ENCODE peak calls at places on chromosomes 4 and X, in five cellular contexts. H is CD8-positive, alpha-beta memory T cell; W is CD4-positive, CD25-positive, alpha-beta regulatory T cell; G is HCEC 1CT; S is tibial artery. X is an unnamed sample.

GRCh38 chr4:151573945-151574344 is 165.0 kb downstream of the FHIP1A start:
- DNase-seq in H (no peak), W (no peak), G (peak; percentile 28), S (no peak), X (no peak)

GRCh38 chr4:46450556-46450955 is 60.6 kb upstream of the GABRA2 start:
- DNase-seq in H (no peak), W (no peak), G (no peak), S (no peak), X (no peak)

GRCh38 chrX:14228611-14229010 is 198.9 kb upstream of the GEMIN8 start:
- DNase-seq in H (no peak), W (no peak), G (no peak), S (no peak), X (no peak)

GRCh38 chr4:68963389-68963788 is 11.8 kb upstream of the UGT2A3 start:
- DNase-seq in H (no peak), W (no peak), G (no peak), S (no peak), X (no peak)

GRCh38 chr4:186137193-186137792 is 32.8 kb downstream of the FAM149A start:
- DNase-seq in H (no peak), W (no peak), G (peak; percentile 1), S (no peak), X (no peak)

GRCh38 chr4:176845636-176846035 is 52.9 kb upstream of the VEGFC start:
- DNase-seq in H (no peak), W (no peak), G (peak; percentile 42), S (no peak), X (no peak)

GRCh38 chr4:30005995-30006394 is 714.2 kb upstream of the PCDH7 start:
- DNase-seq in H (no peak), W (no peak), G (no peak), S (no peak), X (no peak)

GRCh38 chr4:114249561-114250356 is 270.3 kb upstream of the ARSJ start:
- DNase-seq in H (no peak), W (no peak), G (no peak), S (no peak), X (no peak)

GRCh38 chr4:65592089-65592488 is 78.2 kb downstream of the EPHA5 start:
- DNase-seq in H (no peak), W (no peak), G (no peak), S (no peak), X (no peak)

GRCh38 chrX:148448686-148449085 is 51.7 kb upstream of the AFF2 start:
- DNase-seq in H (no peak), W (no peak), G (no peak), S (no peak), X (no peak)

GRCh38 chrX:3743821-3744439 is 30.5 kb upstream of the PRKX start:
- DNase-seq in H (peak; percentile 62), W (peak; percentile 79), G (no peak), S (no peak), X (no peak)

GRCh38 chr4:163895369-163896005 is 401.0 kb downstream of the TMA16 start:
- DNase-seq in H (peak; percentile 38), W (peak; percentile 19), G (no peak), S (no peak), X (no peak)

GRCh38 chr4:145061325-145061920 is 36.6 kb downstream of the ANAPC10 start:
- DNase-seq in H (peak; percentile 26), W (peak; percentile 53), G (peak; percentile 49), S (no peak), X (no peak)

GRCh38 chr4:7186081-7186480 is 6.3 kb upstream of the SORCS2 start:
- DNase-seq in H (no peak), W (no peak), G (no peak), S (peak; percentile 53), X (peak; percentile 74)

GRCh38 chr4:71415491-71415890 is 76.7 kb downstream of the SLC4A4 start:
- DNase-seq in H (no peak), W (no peak), G (peak; percentile 48), S (no peak), X (no peak)

GRCh38 chr4:118981171-118981838 is 92.7 kb downstream of the SYNPO2 start:
- DNase-seq in H (no peak), W (no peak), G (peak; percentile 48), S (no peak), X (no peak)

GRCh38 chrX:31036895-31037294 is 34.9 kb downstream of the FTHL17 start:
- DNase-seq in H (no peak), W (no peak), G (peak; percentile 31), S (peak; percentile 64), X (no peak)

GRCh38 chr4:138959421-138959820 is 56.2 kb upstream of the NOCT start:
- DNase-seq in H (no peak), W (no peak), G (no peak), S (no peak), X (no peak)

GRCh38 chr4:175330236-175330635 is 412.1 kb downstream of the ADAM29 start:
- DNase-seq in H (no peak), W (no peak), G (peak; percentile 35), S (no peak), X (no peak)

GRCh38 chr4:104488151-104488550 is 6.5 kb downstream of the CXXC4 start:
- DNase-seq in H (no peak), W (no peak), G (no peak), S (no peak), X (no peak)

GRCh38 chrX:55996649-55997048 is 235.5 kb upstream of the KLF8 start:
- DNase-seq in H (no peak), W (no peak), G (no peak), S (no peak), X (no peak)

GRCh38 chrX:9515973-9516538 is 51.2 kb downstream of the TBL1X start:
- DNase-seq in H (no peak), W (no peak), G (no peak), S (no peak), X (no peak)

GRCh38 chr4:52968696-52969095 is 106.6 kb downstream of the RASL11B start:
- DNase-seq in H (no peak), W (no peak), G (no peak), S (no peak), X (no peak)

GRCh38 chr4:39029752-39030694 is 2.2 kb downstream of the TMEM156 start:
- DNase-seq in H (peak; percentile 22), W (peak; percentile 33), G (no peak), S (no peak), X (no peak)

GRCh38 chr4:13921805-13922204 is 294.3 kb upstream of the BOD1L1 start:
- DNase-seq in H (no peak), W (no peak), G (peak; percentile 53), S (no peak), X (no peak)

GRCh38 chr4:71069063-71069462 is 75.6 kb downstream of the DCK start:
- DNase-seq in H (no peak), W (no peak), G (no peak), S (no peak), X (no peak)

GRCh38 chrX:123740006-123740405 is 7.2 kb upstream of the THOC2 start:
- DNase-seq in H (no peak), W (no peak), G (no peak), S (no peak), X (no peak)

GRCh38 chr4:112231779-112232713 is at the start of gene AP1AR:
- DNase-seq in H (peak; percentile 80), W (peak; percentile 78), G (peak; percentile 55), S (peak; percentile 89), X (peak; percentile 89)

GRCh38 chr4:6180841-6181631 is 19.3 kb downstream of the JAKMIP1 start:
- DNase-seq in H (no peak), W (peak; percentile 75), G (no peak), S (no peak), X (no peak)

GRCh38 chr4:15042529-15043167 is 40.4 kb downstream of the CPEB2 start:
- DNase-seq in H (no peak), W (no peak), G (no peak), S (no peak), X (no peak)

GRCh38 chr4:94649381-94650128 is 108.2 kb upstream of the BMPR1B start:
- DNase-seq in H (no peak), W (no peak), G (peak; percentile 23), S (no peak), X (no peak)

GRCh38 chr4:106529348-106530033 is 160.9 kb upstream of the GIMD1 start:
- DNase-seq in H (no peak), W (no peak), G (peak; percentile 34), S (no peak), X (no peak)

GRCh38 chrX:11558972-11559371 is 106.7 kb downstream of the ARHGAP6 start:
- DNase-seq in H (peak; percentile 23), W (peak; percentile 25), G (peak; percentile 3), S (no peak), X (no peak)

GRCh38 chr4:5370286-5370685 is 319.0 kb downstream of the STK32B start:
- DNase-seq in H (no peak), W (no peak), G (peak; percentile 68), S (no peak), X (no peak)

GRCh38 chrX:45774961-45775360 is 574.3 kb upstream of the DIPK2B start:
- DNase-seq in H (no peak), W (no peak), G (peak; percentile 80), S (peak; percentile 68), X (no peak)

GRCh38 chr4:3477750-3478430 is 14.8 kb downstream of the DOK7 start:
- DNase-seq in H (no peak), W (no peak), G (no peak), S (no peak), X (no peak)

GRCh38 chr4:2354760-2355159 is 63.7 kb downstream of the ZFYVE28 start:
- DNase-seq in H (peak; percentile 48), W (no peak), G (no peak), S (peak; percentile 40), X (no peak)

GRCh38 chr4:104345598-104346242 is 149.0 kb downstream of the CXXC4 start:
- DNase-seq in H (no peak), W (no peak), G (no peak), S (no peak), X (no peak)